ENCODE peak calls at places on chromosomes 6 and 20, in five cellular contexts. N is dorsolateral prefrontal cortex; U is CD4-positive, alpha-beta T cell; X is brain microvascular endothelial cell; M is heart left ventricle. A is an unnamed sample.
A peak's percentile ranks its signal among the peaks of the same experiment; 100 is the strongest.

GRCh38 chr20:22523499-22524392 is 60.6 kb downstream of the FOXA2 start:
- DNase-seq in N (no peak), U (no peak), X (no peak), M (no peak), A (no peak)

GRCh38 chr20:61556116-61556515 is 304.1 kb downstream of the CDH4 start:
- DNase-seq in N (no peak), U (no peak), X (peak; percentile 46), M (no peak), A (no peak)

GRCh38 chr6:145044606-145045275 is 690.6 kb downstream of the EPM2A start:
- DNase-seq in N (no peak), U (no peak), X (peak; percentile 72), M (no peak), A (no peak)

GRCh38 chr6:145313041-145313855 is 422.1 kb downstream of the EPM2A start:
- DNase-seq in N (no peak), U (no peak), X (no peak), M (no peak), A (no peak)

GRCh38 chr20:20289331-20289730 is 78.6 kb upstream of the INSM1 start:
- DNase-seq in N (no peak), U (no peak), X (no peak), M (no peak), A (no peak)

GRCh38 chr6:163793584-163793983 is 379.1 kb downstream of the QKI start:
- DNase-seq in N (no peak), U (no peak), X (peak; percentile 81), M (no peak), A (no peak)

GRCh38 chr6:154619183-154619582 is 108.7 kb upstream of the CNKSR3 start:
- DNase-seq in N (no peak), U (no peak), X (no peak), M (no peak), A (no peak)

GRCh38 chr6:168089186-168090063 is 10.4 kb upstream of the FRMD1 start:
- DNase-seq in N (no peak), U (no peak), X (no peak), M (no peak), A (no peak)

GRCh38 chr6:143727035-143727434 is 49.3 kb downstream of the PHACTR2 start:
- DNase-seq in N (no peak), U (no peak), X (no peak), M (no peak), A (no peak)

GRCh38 chr20:16864069-16864468 is 115.9 kb downstream of the OTOR start:
- DNase-seq in N (peak; percentile 54), U (no peak), X (no peak), M (no peak), A (no peak)

GRCh38 chr6:1335367-1336037 is 23.6 kb downstream of the FOXQ1 start:
- DNase-seq in N (no peak), U (no peak), X (no peak), M (no peak), A (no peak)

GRCh38 chr6:148746363-148747144 is at the start of gene UST:
- DNase-seq in N (peak; percentile 53), U (peak; percentile 45), X (peak; percentile 90), M (peak; percentile 83), A (peak; percentile 93)

GRCh38 chr6:195861-196360 is 96.4 kb upstream of the DUSP22 start:
- DNase-seq in N (no peak), U (peak; percentile 14), X (no peak), M (peak; percentile 65), A (peak; percentile 59)

GRCh38 chr6:100719883-100720682 is 161.0 kb downstream of the ASCC3 start:
- DNase-seq in N (no peak), U (no peak), X (no peak), M (no peak), A (no peak)

GRCh38 chr6:167760979-167761793 is 65.5 kb upstream of the AFDN start:
- DNase-seq in N (no peak), U (no peak), X (peak; percentile 2), M (no peak), A (peak; percentile 48)

GRCh38 chr20:10558635-10559187 is 115.1 kb downstream of the JAG1 start:
- DNase-seq in N (no peak), U (no peak), X (peak; percentile 99), M (no peak), A (no peak)

GRCh38 chr6:157823523-157824370 is 701 bp downstream of the SNX9 start:
- DNase-seq in N (peak; percentile 50), U (peak; percentile 62), X (peak; percentile 66), M (peak; percentile 50), A (peak; percentile 65)
- H3K27ac ChIP-seq in N (peak overlapping the region; percentile 98), U (peak overlapping the region; percentile 77), X (peak overlapping the region; percentile 77), M (peak overlapping the region; percentile 92), A (peak overlapping the region; percentile 98)

DNA sequence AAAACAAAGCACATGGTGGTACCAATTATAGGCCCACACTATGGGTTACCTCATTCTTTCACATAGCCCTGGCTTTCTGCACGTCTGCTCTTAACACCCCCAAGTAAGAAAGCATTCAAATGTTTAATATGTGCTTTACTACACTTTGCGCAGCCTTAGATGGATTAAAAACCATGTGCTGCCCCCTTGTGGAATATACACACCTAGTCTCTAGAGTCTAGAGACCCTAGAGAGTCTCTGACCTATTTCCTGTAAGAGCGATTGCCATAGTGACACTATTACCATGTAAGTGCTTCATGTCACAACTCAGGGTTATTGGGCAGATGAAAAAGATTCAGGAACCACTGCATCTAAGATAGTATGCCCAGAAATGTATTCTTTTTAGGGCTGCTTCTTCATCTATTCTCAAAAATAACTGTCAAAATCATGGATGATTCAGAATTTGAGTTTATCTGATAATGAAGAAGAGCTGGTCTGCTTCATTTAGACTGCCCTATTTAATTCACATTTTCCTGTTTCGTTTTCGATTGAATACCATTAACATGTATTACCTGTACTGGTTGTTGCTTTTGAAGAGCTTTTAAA is 186.3 kb downstream of the ADGB start:
- DNase-seq in N (no peak), U (no peak), X (peak; percentile 53), M (no peak), A (no peak)
- H3K27ac ChIP-seq in N (no peak overlapping the region), U (no peak overlapping the region), X (no peak overlapping the region), M (no peak overlapping the region), A (no peak overlapping the region)

GRCh38 chr6:133995758-133996157 is 42.7 kb downstream of the TBPL1 start:
- DNase-seq in N (no peak), U (no peak), X (no peak), M (no peak), A (no peak)

GRCh38 chr6:133995296-133995695 is 42.3 kb downstream of the TBPL1 start:
- DNase-seq in N (no peak), U (no peak), X (no peak), M (no peak), A (no peak)

GRCh38 chr6:133991096-133991593 is 38.1 kb downstream of the TBPL1 start:
- DNase-seq in N (no peak), U (no peak), X (peak; percentile 65), M (no peak), A (no peak)

GRCh38 chr6:133990321-133990720 is 37.3 kb downstream of the TBPL1 start:
- DNase-seq in N (no peak), U (no peak), X (no peak), M (no peak), A (no peak)

GRCh38 chr6:133992992-133993682 is 40.1 kb downstream of the TBPL1 start:
- DNase-seq in N (no peak), U (no peak), X (no peak), M (peak; percentile 53), A (no peak)
- H3K27ac ChIP-seq in N (peak overlapping the region; percentile 4), U (no peak overlapping the region), X (no peak overlapping the region), M (no peak overlapping the region), A (peak overlapping the region; percentile 46)

GRCh38 chr6:32867559-32868256 is 13.7 kb downstream of the PSMB9 start:
- DNase-seq in N (no peak), U (no peak), X (no peak), M (no peak), A (no peak)
- H3K27ac ChIP-seq in N (no peak overlapping the region), U (no peak overlapping the region), X (no peak overlapping the region), M (no peak overlapping the region), A (no peak overlapping the region)

GRCh38 chr20:50680106-50680960 is 11.0 kb downstream of the RIPOR3 start:
- DNase-seq in N (no peak), U (no peak), X (no peak), M (no peak), A (peak; percentile 71)
- H3K27ac ChIP-seq in N (no peak overlapping the region), U (no peak overlapping the region), X (no peak overlapping the region), M (no peak overlapping the region), A (peak overlapping the region; percentile 77)

GRCh38 chr6:169774347-169774746 is 22.9 kb downstream of the ERMARD start:
- DNase-seq in N (no peak), U (no peak), X (no peak), M (no peak), A (no peak)
- H3K27ac ChIP-seq in N (no peak overlapping the region), U (no peak overlapping the region), X (no peak overlapping the region), M (no peak overlapping the region), A (no peak overlapping the region)

DNA sequence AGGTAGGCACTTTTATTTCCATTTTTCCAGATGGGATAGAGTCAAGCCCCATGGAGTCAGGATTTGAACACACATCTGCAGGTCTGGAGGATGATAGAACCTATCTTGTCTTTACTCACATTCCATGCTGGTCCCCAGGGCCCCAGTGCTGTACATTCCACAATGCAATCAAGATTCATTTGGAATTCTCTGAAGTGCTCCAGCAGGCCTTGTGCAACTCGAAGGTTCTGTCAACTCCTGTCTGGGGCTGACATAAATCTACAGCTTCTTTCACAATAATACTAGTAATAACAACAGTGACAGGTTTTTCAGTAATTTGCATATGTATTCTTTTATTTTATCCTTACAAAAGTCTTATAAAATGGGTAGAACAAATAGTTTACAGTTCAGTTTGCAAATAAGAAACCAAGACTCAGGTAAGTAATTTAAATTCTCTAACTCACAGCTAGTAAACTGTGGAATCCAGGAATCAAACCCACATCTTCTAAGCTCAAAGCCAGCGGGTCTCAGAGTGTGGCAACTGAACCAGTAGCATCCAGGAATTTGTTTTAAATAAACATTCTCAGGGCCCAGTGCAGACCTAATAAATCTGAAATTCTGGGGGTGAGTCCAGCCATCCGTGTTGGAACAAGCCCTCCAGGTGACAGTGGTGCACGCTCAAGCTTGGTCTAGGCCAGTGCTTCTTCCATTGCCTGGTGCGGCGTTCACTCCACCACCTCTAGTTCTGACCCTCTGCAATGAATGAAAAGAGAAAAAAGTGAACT is 137.0 kb upstream of the TNFAIP3 start:
- DNase-seq in N (no peak), U (no peak), X (peak; percentile 52), M (no peak), A (no peak)
- H3K27ac ChIP-seq in N (no peak overlapping the region), U (no peak overlapping the region), X (peak overlapping the region; percentile 87), M (no peak overlapping the region), A (no peak overlapping the region)

GRCh38 chr6:9064156-9064555 is 628.8 kb upstream of the SLC35B3 start:
- DNase-seq in N (no peak), U (no peak), X (no peak), M (no peak), A (no peak)

DNA sequence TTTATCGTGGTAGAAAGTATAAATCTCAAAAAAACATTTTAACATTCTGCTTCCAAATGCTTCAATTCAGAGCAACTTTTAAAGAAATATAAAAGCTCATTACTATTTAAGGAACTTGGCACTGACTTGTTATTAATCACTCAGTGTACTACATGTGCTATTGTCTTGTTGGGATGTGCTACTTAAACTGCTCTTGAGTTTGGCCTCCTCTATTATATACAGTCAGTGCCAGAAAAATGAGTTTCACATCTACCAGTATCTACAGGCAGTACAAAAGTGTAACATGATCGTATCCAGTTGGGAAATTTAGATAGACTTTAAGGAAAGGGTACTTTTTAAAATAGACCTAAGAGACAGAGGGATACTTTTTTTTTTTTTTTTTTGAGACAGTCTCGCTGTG is 627.2 kb upstream of the SLC35B3 start:
- DNase-seq in N (no peak), U (no peak), X (no peak), M (no peak), A (no peak)
- H3K27ac ChIP-seq in N (no peak overlapping the region), U (no peak overlapping the region), X (no peak overlapping the region), M (no peak overlapping the region), A (no peak overlapping the region)